ENCODE peak calls at places on chromosomes 11 and 22, in six cellular contexts. A is stimulated activated CD4-positive, alpha-beta T cell treated with anti-CD3 and anti-CD28 coated beads, Interleukin-15, amount 100 ng/mL, for 1 hour; Q is mucosa of gallbladder; D is IMR-90; H is CD8-positive, alpha-beta memory T cell; J is foreskin fibroblast. V is an unnamed sample.

GRCh38 chr11:1444823-1445422 is 41.7 kb downstream of the MOB2 start:
- DNase-seq in A (no peak), Q (no peak), D (no peak), H (no peak), J (no peak), V (no peak)

GRCh38 chr11:74806267-74806666 is 57.6 kb downstream of the RNF169 start:
- DNase-seq in A (no peak), Q (no peak), D (no peak), H (no peak), J (no peak), V (no peak)

GRCh38 chr11:17508306-17508705 is 31.7 kb upstream of the ABCC8 start:
- DNase-seq in A (no peak), Q (no peak), D (no peak), H (no peak), J (peak), V (no peak)

GRCh38 chr11:4881860-4882500 is at the start of gene OR51T1:
- DNase-seq in A (no peak), Q (no peak), D (peak), H (no peak), J (peak), V (no peak)

GRCh38 chr22:32042924-32043323 is at the start of gene SLC5A1:
- DNase-seq in A (no peak), Q (peak), D (no peak), H (no peak), J (no peak), V (peak)

GRCh38 chr11:112457532-112457931 is 196.9 kb upstream of the PLET1 start:
- DNase-seq in A (no peak), Q (no peak), D (no peak), H (no peak), J (no peak), V (no peak)

GRCh38 chr11:62883677-62884076 is 3.0 kb downstream of the SLC3A2 start:
- DNase-seq in A (no peak), Q (no peak), D (no peak), H (no peak), J (no peak), V (no peak)

GRCh38 chr22:46454910-46455269 is 82.5 kb downstream of the CELSR1 start:
- DNase-seq in A (no peak), Q (no peak), D (peak), H (no peak), J (no peak), V (no peak)

GRCh38 chr11:77039491-77040400 is 5.5 kb downstream of the B3GNT6 start:
- DNase-seq in A (no peak), Q (peak), D (peak), H (no peak), J (peak), V (peak)

GRCh38 chr22:37169947-37170688 is 17.9 kb downstream of the C1QTNF6 start:
- DNase-seq in A (no peak), Q (no peak), D (no peak), H (no peak), J (no peak), V (no peak)

V was measured in thyroid gland.